ENCODE peak calls at places on chromosomes 6 and 20, in eight cellular contexts. O is NCI-H2029, F is psoas muscle, Q is Daoy, G is NAMALWA, R is T-helper 9 cell, E is anterior cingulate cortex, K is endodermal cell. M is an unnamed sample.

GRCh38 chr6:66264376-66264775 is 557.4 kb upstream of the EYS start:
- DNase-seq in E (no peak), G (no peak), O (no peak), F (no peak), R (no peak), K (no peak), Q (no peak), M (no peak)

GRCh38 chr6:122696853-122697252 is 82.7 kb upstream of the FABP7 start:
- DNase-seq in R (no peak), O (no peak), F (no peak), K (no peak), E (no peak), G (no peak), Q (peak; percentile 75), M (no peak)

GRCh38 chr6:104908031-104908430 is 48.3 kb upstream of the HACE1 start:
- DNase-seq in K (no peak), E (no peak), G (no peak), O (no peak), Q (peak; percentile 25), R (no peak), F (no peak), M (no peak)

GRCh38 chr6:158595223-158595622 is 35.3 kb downstream of the TMEM181 start:
- DNase-seq in G (peak; percentile 46), O (no peak), R (no peak), Q (no peak), E (no peak), F (no peak), K (no peak), M (no peak)

GRCh38 chr6:165707067-165707853 is 44.2 kb upstream of the PDE10A start:
- DNase-seq in Q (no peak), O (no peak), F (no peak), K (no peak), G (no peak), R (no peak), E (no peak), M (no peak)

GRCh38 chr20:46089076-46089337 is 755 bp downstream of the NCOA5 start:
- DNase-seq in K (no peak), O (peak; percentile 23), G (no peak), E (no peak), F (no peak), R (no peak), Q (no peak), M (no peak)

GRCh38 chr6:80214436-80215022 is 108.1 kb downstream of the BCKDHB start:
- DNase-seq in Q (peak; percentile 42), K (no peak), R (no peak), G (peak; percentile 61), E (no peak), F (no peak), O (peak; percentile 22), M (peak; percentile 72)

GRCh38 chr6:168501561-168501960 is 60.6 kb downstream of the SMOC2 start:
- DNase-seq in E (no peak), F (no peak), R (no peak), G (no peak), O (no peak), Q (no peak), K (no peak), M (no peak)

GRCh38 chr6:558089-558488 is 98.8 kb downstream of the HUS1B start:
- DNase-seq in Q (no peak), G (peak; percentile 35), E (no peak), K (no peak), R (no peak), O (no peak), F (no peak), M (no peak)

GRCh38 chr6:30556714-30556963 is 350 bp upstream of the GNL1 start:
- DNase-seq in K (peak; percentile 94), O (no peak), R (peak; percentile 79), F (no peak), Q (no peak), G (no peak), E (no peak), M (no peak)

GRCh38 chr20:47551841-47552240 is 50.2 kb downstream of the NCOA3 start:
- DNase-seq in R (no peak), Q (peak; percentile 6), K (no peak), G (no peak), F (no peak), O (peak; percentile 60), E (no peak), M (no peak)

GRCh38 chr6:11835065-11835464 is 56.5 kb upstream of the ADTRP start:
- DNase-seq in O (peak; percentile 78), G (no peak), K (no peak), F (no peak), E (no peak), Q (no peak), R (no peak), M (no peak)

GRCh38 chr6:30932665-30933365 is 845 bp upstream of the SFTA2 start:
- DNase-seq in R (no peak), Q (no peak), F (no peak), E (no peak), O (no peak), K (no peak), G (no peak), M (no peak)

GRCh38 chr20:63835031-63835858 is 4.2 kb upstream of the ZBTB46 start:
- DNase-seq in R (no peak), G (peak; percentile 45), Q (peak; percentile 96), F (peak; percentile 87), K (peak; percentile 98), O (peak; percentile 77), E (peak; percentile 38), M (peak; percentile 57)

GRCh38 chr6:113893866-113894265 is 36.7 kb downstream of the MARCKS start:
- DNase-seq in G (no peak), O (no peak), K (no peak), Q (no peak), E (no peak), F (no peak), R (no peak), M (no peak)

GRCh38 chr6:20953019-20953418 is 418.8 kb downstream of the CDKAL1 start:
- DNase-seq in G (peak; percentile 4), Q (peak; percentile 16), O (no peak), R (no peak), E (no peak), K (no peak), F (no peak), M (no peak)

GRCh38 chr6:44131880-44132279 is 4.5 kb downstream of the TMEM63B start:
- DNase-seq in G (no peak), Q (no peak), O (peak; percentile 42), E (no peak), R (no peak), K (peak; percentile 64), F (no peak), M (no peak)

GRCh38 chr6:139251377-139252017 is 40.3 kb downstream of the TXLNB start:
- DNase-seq in O (no peak), E (no peak), K (no peak), Q (no peak), F (no peak), G (no peak), R (no peak), M (no peak)

GRCh38 chr6:31659649-31660223 is 842 bp downstream of the C6orf47 start:
- DNase-seq in K (peak; percentile 70), F (no peak), G (peak; percentile 49), R (no peak), Q (peak; percentile 42), O (no peak), E (no peak), M (peak; percentile 22)

M was measured in pons.